ENCODE peak calls at places on chromosome 1, in five cellular contexts. L is stomach, H is adrenal gland, A is tibial nerve, M is NB4. C is an unnamed sample.

GRCh38 chr1:70887936-70888335 is 159.7 kb downstream of the PTGER3 start:
- DNase-seq in H (no peak), A (no peak), L (no peak), M (no peak), C (no peak)

GRCh38 chr1:211260161-211261107 is 1.3 kb downstream of the RCOR3 start:
- DNase-seq in A (peak; percentile 72), L (peak; percentile 89), H (peak; percentile 89), M (peak; percentile 87), C (peak; percentile 90)

GRCh38 chr1:182430263-182431068 is 19.5 kb upstream of the RGSL1 start:
- DNase-seq in A (no peak), H (no peak), L (no peak), M (peak; percentile 85), C (no peak)

GRCh38 chr1:154983776-154984466 is 777 bp downstream of the FLAD1 start:
- DNase-seq in A (no peak), L (no peak), H (no peak), M (no peak), C (no peak)

GRCh38 chr1:94612555-94613204 is 71.1 kb upstream of the F3 start:
- DNase-seq in L (no peak), H (no peak), M (peak; percentile 28), A (no peak), C (no peak)

GRCh38 chr1:27637052-27637451 is 2.1 kb upstream of the FGR start:
- DNase-seq in M (no peak), A (no peak), H (no peak), L (no peak), C (no peak)

GRCh38 chr1:35577071-35577998 is 4.2 kb downstream of the TFAP2E start:
- DNase-seq in H (no peak), L (peak; percentile 53), M (peak; percentile 93), A (peak; percentile 22), C (peak; percentile 83)

GRCh38 chr1:229855999-229856650 is 210.9 kb upstream of the GALNT2 start:
- DNase-seq in H (no peak), A (no peak), L (no peak), M (peak; percentile 55), C (peak; percentile 75)

GRCh38 chr1:81111818-81112217 is 688.9 kb upstream of the ADGRL2 start:
- DNase-seq in L (no peak), A (no peak), H (no peak), M (no peak), C (no peak)

GRCh38 chr1:184504695-184505338 is 118.0 kb downstream of the C1orf21 start:
- DNase-seq in M (no peak), H (no peak), A (no peak), L (no peak), C (no peak)

GRCh38 chr1:73105755-73106154 is 823.4 kb upstream of the NEGR1 start:
- DNase-seq in H (no peak), A (no peak), M (no peak), L (no peak), C (no peak)

GRCh38 chr1:246482780-246483179 is 24.3 kb downstream of the SMYD3 start:
- DNase-seq in A (no peak), H (no peak), M (no peak), L (no peak), C (no peak)

GRCh38 chr1:197092491-197093023 is 25.5 kb upstream of the F13B start:
- DNase-seq in H (no peak), L (no peak), M (no peak), A (no peak), C (no peak)

GRCh38 chr1:24294757-24295371 is 24.3 kb upstream of the GRHL3 start:
- DNase-seq in M (no peak), A (peak; percentile 68), L (peak; percentile 40), H (peak; percentile 71), C (peak; percentile 76)

GRCh38 chr1:172966844-172967540 is 83.7 kb downstream of the TNFSF18 start:
- DNase-seq in A (no peak), H (no peak), M (no peak), L (no peak), C (no peak)

GRCh38 chr1:66598670-66599069 is 64.7 kb downstream of the SGIP1 start:
- DNase-seq in H (no peak), L (no peak), A (no peak), M (no peak), C (no peak)

GRCh38 chr1:114219247-114219872 is 65.7 kb upstream of the SYT6 start:
- DNase-seq in A (no peak), M (peak; percentile 16), L (no peak), H (no peak), C (no peak)

GRCh38 chr1:78096976-78097375 is 51.2 kb downstream of the GIPC2 start:
- DNase-seq in L (no peak), M (no peak), H (no peak), A (no peak), C (no peak)

GRCh38 chr1:3996846-3997705 is 97.0 kb upstream of the C1orf174 start:
- DNase-seq in H (no peak), A (no peak), L (no peak), M (no peak), C (no peak)

GRCh38 chr1:159431904-159432303 is at the start of gene OR10J4:
- DNase-seq in M (no peak), A (no peak), L (no peak), H (no peak), C (no peak)

GRCh38 chr1:161008857-161009554 is 11.9 kb downstream of the F11R start:
- DNase-seq in H (no peak), M (no peak), L (no peak), A (no peak), C (no peak)

GRCh38 chr1:55839626-55840025 is 624.5 kb upstream of the USP24 start:
- DNase-seq in M (no peak), L (no peak), A (no peak), H (no peak), C (no peak)

GRCh38 chr1:9249534-9250335 is 15.2 kb downstream of the H6PD start:
- DNase-seq in A (no peak), H (peak; percentile 91), L (peak; percentile 64), M (peak; percentile 69), C (peak; percentile 72)

GRCh38 chr1:180027949-180028445 is 73.4 kb downstream of the CEP350 start:
- DNase-seq in H (no peak), L (no peak), M (no peak), A (no peak), C (no peak)

GRCh38 chr1:54407957-54408700 is 1.9 kb upstream of the SSBP3 start:
- DNase-seq in M (peak; percentile 85), L (no peak), A (no peak), H (peak; percentile 72), C (no peak)

GRCh38 chr1:117971777-117972176 is 42.2 kb downstream of the WDR3 start:
- DNase-seq in A (no peak), L (no peak), M (no peak), H (no peak), C (no peak)

GRCh38 chr1:223411309-223411708 is 18.1 kb downstream of the CCDC185 start:
- DNase-seq in H (no peak), A (no peak), L (no peak), M (no peak), C (no peak)

GRCh38 chr1:92441316-92442311 is 45.1 kb downstream of the GFI1 start:
- DNase-seq in H (no peak), A (no peak), L (peak; percentile 61), M (no peak), C (peak; percentile 83)

GRCh38 chr1:226135059-226135651 is 51.4 kb downstream of the ACBD3 start:
- DNase-seq in M (no peak), A (no peak), H (no peak), L (peak; percentile 88), C (no peak)

GRCh38 chr1:50644447-50645105 is 221.3 kb upstream of the DMRTA2 start:
- DNase-seq in A (no peak), L (no peak), M (no peak), H (no peak), C (no peak)

GRCh38 chr1:80892452-80892995 is 908.2 kb upstream of the ADGRL2 start:
- DNase-seq in M (no peak), A (no peak), L (no peak), H (no peak), C (no peak)

GRCh38 chr1:233394860-233395717 is 67.6 kb downstream of the MAP3K21 start:
- DNase-seq in L (no peak), M (peak; percentile 59), H (peak; percentile 27), A (peak; percentile 33), C (no peak)

GRCh38 chr1:61968869-61969268 is 225.8 kb upstream of the L1TD1 start:
- DNase-seq in M (no peak), L (no peak), H (no peak), A (no peak), C (no peak)

GRCh38 chr1:183238071-183238470 is 52.0 kb downstream of the LAMC2 start:
- DNase-seq in M (no peak), H (no peak), L (no peak), A (no peak), C (no peak)

GRCh38 chr1:198528376-198528775 is 12.1 kb downstream of the ATP6V1G3 start:
- DNase-seq in M (no peak), L (no peak), A (no peak), H (no peak), C (no peak)

GRCh38 chr1:248863011-248863881 is 4.4 kb upstream of the ZNF692 start:
- DNase-seq in L (peak; percentile 91), M (peak; percentile 84), H (peak; percentile 87), A (peak; percentile 89), C (peak; percentile 96)
- TF ChIP-seq POLR2A in L (peak; percentile 13), M (peak; percentile 42), H (no peak), A (peak; percentile 49), C (peak; percentile 29)

DNA sequence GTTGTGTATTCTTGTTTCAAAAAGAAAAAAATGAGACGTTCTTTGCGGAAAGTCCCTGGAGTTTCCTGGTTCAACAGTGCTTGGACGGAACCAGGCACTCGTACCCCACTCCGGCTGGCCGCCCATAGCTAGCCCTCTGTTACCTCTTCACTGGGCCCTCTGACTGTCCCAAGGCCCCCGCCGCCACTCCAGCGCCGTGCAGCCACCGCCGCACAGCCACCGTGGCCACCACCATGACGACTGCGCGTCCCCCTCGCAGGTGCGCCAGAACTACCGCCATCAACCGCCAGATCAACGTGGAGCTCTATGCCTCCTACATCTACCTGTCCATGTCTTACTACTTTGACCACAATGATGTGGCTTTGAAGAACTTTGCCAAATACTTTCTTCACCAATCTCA is 9.6 kb downstream of the SNIP1 start:
- DNase-seq in A (no peak), L (no peak), H (no peak), M (no peak), C (no peak)
- TF ChIP-seq POLR2A in A (no peak), L (no peak), H (no peak), M (no peak), C (no peak)

GRCh38 chr1:224503161-224504118 is 68.8 kb upstream of the WDR26 start:
- DNase-seq in H (peak; percentile 91), A (peak; percentile 66), M (peak; percentile 99), L (peak; percentile 97), C (peak; percentile 85)
- TF ChIP-seq POLR2A in H (no peak), A (no peak), M (no peak), L (no peak), C (no peak)

GRCh38 chr1:119069682-119070081 is 70.8 kb downstream of the WARS2 start:
- DNase-seq in H (no peak), A (no peak), M (no peak), L (no peak), C (no peak)

GRCh38 chr1:119071321-119071720 is 69.1 kb downstream of the WARS2 start:
- DNase-seq in A (no peak), M (no peak), H (no peak), L (no peak), C (no peak)

GRCh38 chr1:119068427-119068826 is 72.0 kb downstream of the WARS2 start:
- DNase-seq in A (no peak), H (no peak), L (no peak), M (no peak), C (no peak)
- TF ChIP-seq POLR2A in A (no peak), H (no peak), L (no peak), M (no peak), C (no peak)